ENCODE peak calls at places on chromosome 17, in four cellular contexts. One of them, this sample, is unnamed.

GRCh38 chr17:17696871-17697633 is 15.8 kb downstream of the RAI1 start:
- DNase-seq in esophagus squamous epithelium: no peak
- DNase-seq in 8988T: no peak
- DNase-seq in EL: no peak
- DNase-seq in this sample: no peak

GRCh38 chr17:78176548-78177025 is 8.2 kb downstream of the SYNGR2 start:
- DNase-seq in esophagus squamous epithelium: no peak
- DNase-seq in 8988T: no peak
- DNase-seq in EL: peak; percentile 31
- DNase-seq in this sample: no peak

GRCh38 chr17:71764507-71764906 is 356.3 kb upstream of the SOX9 start:
- DNase-seq in esophagus squamous epithelium: no peak
- DNase-seq in 8988T: peak; percentile 11
- DNase-seq in EL: peak; percentile 7
- DNase-seq in this sample: no peak

GRCh38 chr17:6711681-6712057 is 1.5 kb downstream of the SLC13A5 start:
- DNase-seq in esophagus squamous epithelium: no peak
- DNase-seq in 8988T: no peak
- DNase-seq in EL: no peak
- DNase-seq in this sample: no peak

GRCh38 chr17:74049167-74049797 is 154.2 kb upstream of the RPL38 start:
- DNase-seq in esophagus squamous epithelium: no peak
- DNase-seq in 8988T: no peak
- DNase-seq in EL: no peak
- DNase-seq in this sample: no peak

GRCh38 chr17:28916302-28916934 is 13.5 kb upstream of the DHRS13 start:
- DNase-seq in esophagus squamous epithelium: no peak
- DNase-seq in 8988T: no peak
- DNase-seq in EL: no peak
- DNase-seq in this sample: no peak

GRCh38 chr17:80980397-80981061 is 11.1 kb upstream of the CHMP6 start:
- DNase-seq in esophagus squamous epithelium: no peak
- DNase-seq in 8988T: no peak
- DNase-seq in EL: peak; percentile 32
- DNase-seq in this sample: no peak

GRCh38 chr17:57524790-57525543 is 220.1 kb downstream of the CCDC182 start:
- DNase-seq in esophagus squamous epithelium: no peak
- DNase-seq in 8988T: no peak
- DNase-seq in EL: no peak
- DNase-seq in this sample: no peak

GRCh38 chr17:43171761-43172487 is 910 bp downstream of the NBR1 start:
- DNase-seq in esophagus squamous epithelium: no peak
- DNase-seq in 8988T: no peak
- DNase-seq in EL: peak; percentile 97
- DNase-seq in this sample: no peak

GRCh38 chr17:74135391-74136167 is 67.9 kb upstream of the RPL38 start:
- DNase-seq in esophagus squamous epithelium: no peak
- DNase-seq in 8988T: no peak
- DNase-seq in EL: no peak
- DNase-seq in this sample: no peak